ENCODE peak calls at places on chromosomes 1 and 21, in five cellular contexts. One of them, this sample, is unnamed. For H3K4me1 and H3K27me3, the result is how much of the 10 kb centered on the place peaks cover.

GRCh38 chr1:203214889-203215288 is 14.6 kb downstream of the CHIT1 start:
- DNase-seq in foreskin keratinocyte: no peak
- DNase-seq in spleen: no peak
- DNase-seq in HepG2: no peak
- DNase-seq in fibroblast of lung: no peak
- DNase-seq in this sample: no peak

GRCh38 chr1:239243003-239243402 is 143.4 kb upstream of the CHRM3 start:
- DNase-seq in foreskin keratinocyte: no peak
- DNase-seq in HepG2: no peak
- DNase-seq in fibroblast of lung: no peak
- DNase-seq in spleen: no peak
- DNase-seq in this sample: no peak

GRCh38 chr1:96721053-96721381 is 567 bp upstream of the PTBP2 start:
- DNase-seq in spleen: no peak
- DNase-seq in foreskin keratinocyte: no peak
- DNase-seq in fibroblast of lung: no peak
- DNase-seq in HepG2: no peak
- DNase-seq in this sample: no peak

GRCh38 chr1:40014253-40014706 is 26.2 kb upstream of the CAP1 start:
- DNase-seq in foreskin keratinocyte: no peak
- DNase-seq in fibroblast of lung: no peak
- DNase-seq in HepG2: no peak
- DNase-seq in spleen: no peak
- DNase-seq in this sample: no peak

GRCh38 chr21:41616063-41616591 is 108.2 kb upstream of the TMPRSS2 start:
- DNase-seq in HepG2: no peak
- DNase-seq in fibroblast of lung: peak
- DNase-seq in foreskin keratinocyte: no peak
- DNase-seq in spleen: no peak
- DNase-seq in this sample: no peak

GRCh38 chr1:47409311-47410085 is 6.6 kb upstream of the FOXE3 start:
- DNase-seq in fibroblast of lung: peak
- DNase-seq in foreskin keratinocyte: peak
- DNase-seq in spleen: no peak
- DNase-seq in HepG2: no peak
- DNase-seq in this sample: no peak

GRCh38 chr1:227885135-227885647 is 62.5 kb downstream of the WNT9A start:
- DNase-seq in spleen: peak
- DNase-seq in foreskin keratinocyte: no peak
- DNase-seq in fibroblast of lung: no peak
- DNase-seq in HepG2: no peak
- DNase-seq in this sample: peak

GRCh38 chr1:236334893-236335545 is 53.3 kb upstream of the ERO1B start:
- DNase-seq in HepG2: no peak
- DNase-seq in foreskin keratinocyte: no peak
- DNase-seq in spleen: no peak
- DNase-seq in fibroblast of lung: no peak
- DNase-seq in this sample: no peak

GRCh38 chr21:39644069-39644468 is 31.3 kb downstream of the B3GALT5 start:
- DNase-seq in spleen: no peak
- DNase-seq in fibroblast of lung: no peak
- DNase-seq in foreskin keratinocyte: no peak
- DNase-seq in HepG2: no peak
- DNase-seq in this sample: no peak

GRCh38 chr1:63678200-63678599 is 85.0 kb downstream of the PGM1 start:
- DNase-seq in spleen: no peak
- DNase-seq in fibroblast of lung: no peak
- DNase-seq in foreskin keratinocyte: no peak
- DNase-seq in HepG2: peak
- DNase-seq in this sample: no peak

GRCh38 chr21:45981154-45981606 is 390 bp upstream of the COL6A1 start:
- DNase-seq in foreskin keratinocyte: peak
- DNase-seq in spleen: peak
- DNase-seq in HepG2: peak
- DNase-seq in fibroblast of lung: peak
- DNase-seq in this sample: peak

GRCh38 chr1:2845874-2846273 is 44.4 kb upstream of the TTC34 start:
- DNase-seq in foreskin keratinocyte: no peak
- DNase-seq in fibroblast of lung: no peak
- DNase-seq in HepG2: no peak
- DNase-seq in spleen: no peak
- DNase-seq in this sample: no peak

GRCh38 chr1:89130716-89131115 is 4.8 kb upstream of the GBP2 start:
- DNase-seq in spleen: no peak
- DNase-seq in foreskin keratinocyte: no peak
- DNase-seq in HepG2: no peak
- DNase-seq in fibroblast of lung: no peak
- DNase-seq in this sample: no peak

GRCh38 chr1:15090373-15090772 is 63.2 kb upstream of the TMEM51 start:
- DNase-seq in foreskin keratinocyte: no peak
- DNase-seq in spleen: peak
- DNase-seq in HepG2: peak
- DNase-seq in fibroblast of lung: no peak
- DNase-seq in this sample: no peak

GRCh38 chr1:225454067-225454618 is 26.3 kb upstream of the LBR start:
- DNase-seq in HepG2: peak
- DNase-seq in spleen: no peak
- DNase-seq in fibroblast of lung: no peak
- DNase-seq in foreskin keratinocyte: no peak
- DNase-seq in this sample: no peak

GRCh38 chr1:28437924-28438699 is 67.7 kb upstream of the RCC1 start:
- DNase-seq in HepG2: peak
- DNase-seq in foreskin keratinocyte: peak
- DNase-seq in spleen: peak
- DNase-seq in fibroblast of lung: peak
- DNase-seq in this sample: no peak

GRCh38 chr1:84708031-84708430 is 17.8 kb upstream of the SSX2IP start:
- DNase-seq in foreskin keratinocyte: no peak
- DNase-seq in HepG2: no peak
- DNase-seq in fibroblast of lung: no peak
- DNase-seq in spleen: no peak
- DNase-seq in this sample: no peak

GRCh38 chr1:162502928-162503327 is 5.3 kb downstream of the UHMK1 start:
- DNase-seq in foreskin keratinocyte: no peak
- DNase-seq in HepG2: no peak
- DNase-seq in spleen: no peak
- DNase-seq in fibroblast of lung: peak
- DNase-seq in this sample: no peak

GRCh38 chr1:212733109-212733508 is 33.5 kb upstream of the BATF3 start:
- DNase-seq in fibroblast of lung: no peak
- DNase-seq in spleen: no peak
- DNase-seq in foreskin keratinocyte: no peak
- DNase-seq in HepG2: no peak
- DNase-seq in this sample: no peak

DNA sequence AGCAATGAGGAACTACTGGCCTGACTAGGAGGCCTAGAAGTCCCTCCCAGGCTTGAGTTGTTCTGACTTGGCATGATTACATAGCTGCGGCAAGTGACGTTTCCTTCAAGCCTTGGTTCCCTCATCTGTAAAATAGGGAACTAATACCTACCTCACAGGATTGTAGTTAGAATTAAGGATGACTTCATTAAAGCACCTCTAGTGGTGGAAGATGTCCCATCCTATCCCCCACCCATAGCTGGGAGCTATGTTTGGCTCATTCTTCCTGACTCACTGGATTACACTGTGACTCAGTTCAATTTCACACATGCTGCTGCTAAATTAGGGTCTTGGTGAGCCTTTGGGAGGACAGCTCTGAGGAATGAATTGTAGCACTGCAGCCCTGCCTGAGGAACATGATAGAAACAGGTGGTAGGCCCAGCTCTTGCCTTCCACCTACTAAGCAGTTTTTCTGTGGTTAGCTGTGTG is 6.0 kb upstream of the SHISA4 start:
- DNase-seq in spleen: no peak
- DNase-seq in foreskin keratinocyte: peak
- DNase-seq in fibroblast of lung: peak
- DNase-seq in HepG2: no peak
- DNase-seq in this sample: no peak
- H3K4me1 ChIP-seq in spleen: under half
- H3K4me1 ChIP-seq in foreskin keratinocyte: under half
- H3K4me1 ChIP-seq in fibroblast of lung: under half
- H3K4me1 ChIP-seq in HepG2: under half
- H3K4me1 ChIP-seq in this sample: under half

GRCh38 chr1:17369466-17369865 is 2.5 kb upstream of the PADI6 start:
- DNase-seq in fibroblast of lung: no peak
- DNase-seq in spleen: no peak
- DNase-seq in HepG2: no peak
- DNase-seq in foreskin keratinocyte: peak
- DNase-seq in this sample: no peak
- H3K27me3 ChIP-seq in fibroblast of lung: under half
- H3K27me3 ChIP-seq in spleen: under half
- H3K27me3 ChIP-seq in HepG2: under half
- H3K27me3 ChIP-seq in foreskin keratinocyte: under half
- H3K27me3 ChIP-seq in this sample: under half

GRCh38 chr1:246587032-246587431 is 20.8 kb downstream of the CNST start:
- DNase-seq in HepG2: no peak
- DNase-seq in foreskin keratinocyte: no peak
- DNase-seq in spleen: no peak
- DNase-seq in fibroblast of lung: no peak
- DNase-seq in this sample: no peak
- H3K27ac ChIP-seq in HepG2: peak
- H3K27ac ChIP-seq in foreskin keratinocyte: peak
- H3K27ac ChIP-seq in spleen: peak
- H3K27ac ChIP-seq in fibroblast of lung: peak
- H3K27ac ChIP-seq in this sample: peak

GRCh38 chr1:54404939-54405880 is 984 bp downstream of the SSBP3 start:
- DNase-seq in fibroblast of lung: no peak
- DNase-seq in HepG2: no peak
- DNase-seq in foreskin keratinocyte: no peak
- DNase-seq in spleen: peak
- DNase-seq in this sample: no peak
- H3K4me1 ChIP-seq in fibroblast of lung: under half
- H3K4me1 ChIP-seq in HepG2: half or more
- H3K4me1 ChIP-seq in foreskin keratinocyte: under half
- H3K4me1 ChIP-seq in spleen: half or more
- H3K4me1 ChIP-seq in this sample: half or more

GRCh38 chr1:5579966-5580365 is 412.3 kb downstream of the NPHP4 start:
- DNase-seq in HepG2: no peak
- DNase-seq in fibroblast of lung: no peak
- DNase-seq in foreskin keratinocyte: no peak
- DNase-seq in spleen: no peak
- DNase-seq in this sample: no peak

GRCh38 chr1:5576111-5577065 is 415.8 kb downstream of the NPHP4 start:
- DNase-seq in HepG2: no peak
- DNase-seq in spleen: no peak
- DNase-seq in foreskin keratinocyte: no peak
- DNase-seq in fibroblast of lung: no peak
- DNase-seq in this sample: no peak

GRCh38 chr1:5577255-5578040 is 414.8 kb downstream of the NPHP4 start:
- DNase-seq in spleen: no peak
- DNase-seq in fibroblast of lung: no peak
- DNase-seq in HepG2: no peak
- DNase-seq in foreskin keratinocyte: no peak
- DNase-seq in this sample: no peak

GRCh38 chr1:5580926-5581325 is 411.3 kb downstream of the NPHP4 start:
- DNase-seq in spleen: peak
- DNase-seq in foreskin keratinocyte: no peak
- DNase-seq in HepG2: no peak
- DNase-seq in fibroblast of lung: no peak
- DNase-seq in this sample: no peak

DNA sequence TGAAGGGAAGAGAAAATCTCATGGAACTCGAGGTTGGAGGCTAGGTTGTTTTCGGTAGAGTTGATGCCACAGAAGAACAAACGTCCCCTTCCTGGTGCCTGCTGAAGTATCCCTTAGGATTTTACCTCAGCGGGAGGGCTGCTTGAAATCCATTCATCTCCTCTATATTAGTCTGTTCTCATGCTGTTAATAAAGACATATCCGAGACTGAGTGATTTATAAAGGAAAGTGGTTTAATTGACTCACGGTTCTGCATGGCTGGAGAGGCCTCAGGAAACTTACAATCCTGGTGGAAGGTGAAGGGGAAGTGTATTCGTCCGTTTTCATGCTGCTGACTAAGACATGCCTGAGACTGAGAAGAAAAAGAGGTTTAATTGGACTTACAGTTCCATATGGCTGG is 413.5 kb downstream of the NPHP4 start:
- DNase-seq in spleen: no peak
- DNase-seq in foreskin keratinocyte: no peak
- DNase-seq in fibroblast of lung: no peak
- DNase-seq in HepG2: no peak
- DNase-seq in this sample: no peak
- H3K27me3 ChIP-seq in spleen: under half
- H3K27me3 ChIP-seq in foreskin keratinocyte: under half
- H3K27me3 ChIP-seq in fibroblast of lung: under half
- H3K27me3 ChIP-seq in HepG2: under half
- H3K27me3 ChIP-seq in this sample: under half

DNA sequence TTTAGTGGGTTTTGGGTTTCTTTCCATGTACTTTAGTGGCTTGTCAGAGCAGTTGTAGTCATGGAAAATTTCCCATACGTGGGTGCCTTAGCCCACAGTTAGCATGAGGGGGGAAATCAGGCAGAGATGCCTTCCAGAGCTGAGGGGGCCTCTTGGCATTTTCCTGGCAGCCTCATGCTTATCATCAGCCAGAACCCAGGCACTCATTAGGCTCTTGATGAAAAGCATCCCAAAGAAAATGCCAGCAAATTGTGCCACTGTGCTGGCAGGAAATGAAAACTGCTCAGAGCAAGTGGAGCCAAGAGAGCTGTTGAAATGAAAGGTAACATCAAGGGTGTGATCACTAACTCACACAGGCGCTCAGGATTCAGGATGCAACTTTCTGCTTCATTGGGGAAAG is 128.0 kb downstream of the TNNI3K start:
- DNase-seq in foreskin keratinocyte: no peak
- DNase-seq in HepG2: no peak
- DNase-seq in fibroblast of lung: no peak
- DNase-seq in spleen: no peak
- DNase-seq in this sample: no peak
- H3K27ac ChIP-seq in foreskin keratinocyte: no peak
- H3K27ac ChIP-seq in HepG2: no peak
- H3K27ac ChIP-seq in fibroblast of lung: no peak
- H3K27ac ChIP-seq in spleen: no peak
- H3K27ac ChIP-seq in this sample: no peak